ENCODE peak calls at places on chromosomes 2 and 18, in five cellular contexts. T is thoracic aorta; R is CD8-positive, alpha-beta T cell; H is GM12865; V is A549. Z is an unnamed sample.

GRCh38 chr2:14516844-14517243 is 115.7 kb upstream of the LRATD1 start:
- DNase-seq in T (no peak), R (no peak), H (peak), V (no peak), Z (peak)

GRCh38 chr18:25457636-25458035 is 105.7 kb upstream of the ZNF521 start:
- DNase-seq in T (no peak), R (no peak), H (no peak), V (no peak), Z (no peak)

GRCh38 chr18:13500227-13500865 is 226.0 kb downstream of the FAM210A start:
- DNase-seq in T (no peak), R (no peak), H (no peak), V (no peak), Z (peak)

GRCh38 chr2:143241403-143242088 is 112.3 kb downstream of the ARHGAP15 start:
- DNase-seq in T (no peak), R (no peak), H (no peak), V (no peak), Z (no peak)

GRCh38 chr2:18133310-18133709 is 254.8 kb downstream of the KCNS3 start:
- DNase-seq in T (no peak), R (no peak), H (no peak), V (no peak), Z (no peak)

GRCh38 chr2:173667415-173667814 is 297.8 kb downstream of the SP3 start:
- DNase-seq in T (no peak), R (no peak), H (peak), V (no peak), Z (no peak)

GRCh38 chr2:238554468-238555184 is 127.9 kb downstream of the ASB1 start:
- DNase-seq in T (no peak), R (no peak), H (no peak), V (no peak), Z (no peak)

GRCh38 chr2:215032153-215032552 is 106.3 kb downstream of the ABCA12 start:
- DNase-seq in T (no peak), R (no peak), H (no peak), V (no peak), Z (no peak)

GRCh38 chr2:180562378-180562777 is 418.0 kb upstream of the UBE2E3 start:
- DNase-seq in T (no peak), R (no peak), H (no peak), V (no peak), Z (peak)

GRCh38 chr2:37196320-37197195 is at the start of gene CEBPZOS:
- DNase-seq in T (peak), R (peak), H (peak), V (peak), Z (peak)

GRCh38 chr2:55133467-55134315 is 83.4 kb upstream of the RTN4 start:
- DNase-seq in T (peak), R (peak), H (peak), V (no peak), Z (peak)

GRCh38 chr18:45330170-45330594 is 285.1 kb upstream of the SLC14A2 start:
- DNase-seq in T (no peak), R (no peak), H (no peak), V (no peak), Z (peak)

GRCh38 chr2:229342376-229342775 is 71.3 kb upstream of the PID1 start:
- DNase-seq in T (no peak), R (no peak), H (peak), V (peak), Z (peak)

GRCh38 chr2:240141736-240142135 is 1.3 kb upstream of the OTOS start:
- DNase-seq in T (no peak), R (no peak), H (no peak), V (no peak), Z (no peak)

GRCh38 chr2:43000242-43001054 is 208.1 kb upstream of the HAAO start:
- DNase-seq in T (no peak), R (no peak), H (peak), V (no peak), Z (no peak)

GRCh38 chr2:72788756-72789155 is 37.1 kb downstream of the EXOC6B start:
- DNase-seq in T (no peak), R (no peak), H (no peak), V (no peak), Z (peak)

GRCh38 chr2:1804251-1804855 is 60.0 kb upstream of the PXDN start:
- DNase-seq in T (no peak), R (no peak), H (no peak), V (no peak), Z (peak)

GRCh38 chr18:79315589-79315988 is 80.1 kb upstream of the NFATC1 start:
- DNase-seq in T (no peak), R (no peak), H (no peak), V (no peak), Z (no peak)

GRCh38 chr2:237196866-237197618 is 111.4 kb downstream of the COPS8 start:
- DNase-seq in T (no peak), R (no peak), H (no peak), V (peak), Z (peak)

GRCh38 chr2:101113441-101114267 is 37.5 kb downstream of the TBC1D8 start:
- DNase-seq in T (no peak), R (no peak), H (peak), V (peak), Z (peak)

GRCh38 chr2:204353823-204354222 is 191.5 kb upstream of the PARD3B start:
- DNase-seq in T (no peak), R (no peak), H (no peak), V (no peak), Z (peak)

GRCh38 chr2:10327896-10328666 is 25.4 kb downstream of the HPCAL1 start:
- DNase-seq in T (no peak), R (no peak), H (no peak), V (no peak), Z (no peak)

GRCh38 chr2:9710311-9710710 is 79.5 kb upstream of the YWHAQ start:
- DNase-seq in T (no peak), R (no peak), H (no peak), V (no peak), Z (no peak)

GRCh38 chr2:211085056-211085680 is 528.8 kb downstream of the CPS1 start:
- DNase-seq in T (no peak), R (no peak), H (peak), V (peak), Z (peak)

GRCh38 chr2:11234309-11234708 is 79.0 kb downstream of the SLC66A3 start:
- DNase-seq in T (no peak), R (no peak), H (no peak), V (no peak), Z (peak)

GRCh38 chr2:167430447-167430846 is 542.2 kb downstream of the XIRP2 start:
- DNase-seq in T (no peak), R (no peak), H (no peak), V (no peak), Z (no peak)

GRCh38 chr2:227653419-227653818 is 13.2 kb upstream of the SCYGR5 start:
- DNase-seq in T (no peak), R (no peak), H (no peak), V (no peak), Z (peak)

GRCh38 chr2:168753765-168754334 is 48.6 kb upstream of the NOSTRIN start:
- DNase-seq in T (no peak), R (no peak), H (no peak), V (no peak), Z (no peak)

GRCh38 chr2:236180501-236180816 is 12.3 kb upstream of the GBX2 start:
- DNase-seq in T (no peak), R (no peak), H (no peak), V (no peak), Z (no peak)

GRCh38 chr2:217740178-217740577 is 262.6 kb downstream of the TNS1 start:
- DNase-seq in T (no peak), R (no peak), H (no peak), V (no peak), Z (no peak)

GRCh38 chr2:133676392-133677130 is 108.3 kb upstream of the NCKAP5 start:
- DNase-seq in T (no peak), R (no peak), H (no peak), V (no peak), Z (peak)

DNA sequence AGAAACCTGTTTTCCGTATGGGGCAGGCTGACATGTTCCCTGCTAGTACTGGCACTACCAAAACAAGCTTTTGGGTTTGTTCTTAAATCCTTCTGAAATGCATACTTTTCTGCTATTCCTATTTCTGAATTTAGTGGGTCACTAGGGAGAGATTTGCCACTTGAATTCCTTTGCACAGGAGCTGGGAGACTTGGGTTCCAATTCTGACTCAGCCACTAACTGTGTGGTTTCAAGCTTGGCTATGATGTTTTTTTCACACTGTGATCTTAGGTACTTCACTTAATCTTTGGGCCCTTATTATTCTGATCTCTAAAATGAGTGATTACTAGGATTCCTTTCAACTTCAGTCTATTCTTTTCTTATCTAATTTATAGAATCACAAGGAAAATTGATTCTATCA is 105.5 kb downstream of the BCL11A start:
- DNase-seq in T (no peak), R (no peak), H (peak), V (no peak), Z (no peak)
- TF ChIP-seq CTCF in T (no peak), R (no peak), H (no peak), V (no peak), Z (no peak)

DNA sequence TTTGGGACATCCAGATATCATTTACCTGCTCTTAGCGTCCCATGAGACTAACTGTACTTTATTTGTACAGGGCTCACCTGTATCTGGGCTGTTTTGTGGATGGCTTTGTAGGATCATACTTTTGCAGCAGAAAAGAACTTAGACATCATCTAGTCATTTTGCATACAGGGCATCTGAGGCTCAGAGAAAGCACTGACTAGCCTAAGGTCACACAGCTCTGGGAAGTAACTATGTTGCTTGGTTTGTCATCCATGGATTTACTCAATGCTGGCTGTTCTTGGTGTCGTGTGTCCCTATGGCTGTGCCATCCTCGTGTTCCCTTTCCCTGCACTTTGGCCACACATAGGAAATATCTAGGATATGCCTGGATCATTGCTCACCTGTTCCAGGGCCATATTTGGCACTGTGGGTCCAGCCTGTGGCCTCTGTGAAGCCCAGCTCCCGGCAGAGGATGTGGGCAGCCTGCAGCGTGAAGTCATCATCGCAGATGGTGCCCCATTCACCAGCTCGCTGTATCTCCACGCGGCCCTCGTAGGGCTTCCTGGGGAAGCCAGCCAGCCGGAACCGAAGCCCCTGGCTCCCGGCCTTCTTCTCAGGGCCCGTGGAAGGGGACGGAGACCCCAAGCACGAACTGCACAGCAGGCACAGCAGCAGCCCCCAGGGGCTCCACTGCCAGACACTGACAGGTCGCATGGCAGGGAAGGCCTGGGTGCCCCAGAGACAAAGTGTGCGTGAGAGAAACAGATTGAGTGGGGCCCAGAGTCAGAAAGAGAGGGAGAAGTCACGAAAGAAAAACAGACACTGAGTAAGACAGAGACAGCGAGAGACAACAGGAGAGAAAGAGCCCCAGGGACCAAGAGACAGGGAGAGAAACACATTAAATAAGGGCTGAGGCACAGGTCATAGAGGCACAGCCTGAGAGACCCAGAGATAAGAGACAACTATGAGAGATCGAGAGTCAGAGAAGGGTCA is 1.5 kb downstream of the LOXL3 start:
- DNase-seq in T (no peak), R (no peak), H (peak), V (no peak), Z (no peak)
- H3K4me3 ChIP-seq in T (peak), R (no peak), H (peak), V (no peak), Z (peak)

GRCh38 chr18:62324917-62325805 is at the start of gene TNFRSF11A:
- DNase-seq in T (no peak), R (peak), H (peak), V (peak), Z (no peak)
- TF ChIP-seq CTCF in T (no peak), R (peak), H (peak), V (peak), Z (peak)

DNA sequence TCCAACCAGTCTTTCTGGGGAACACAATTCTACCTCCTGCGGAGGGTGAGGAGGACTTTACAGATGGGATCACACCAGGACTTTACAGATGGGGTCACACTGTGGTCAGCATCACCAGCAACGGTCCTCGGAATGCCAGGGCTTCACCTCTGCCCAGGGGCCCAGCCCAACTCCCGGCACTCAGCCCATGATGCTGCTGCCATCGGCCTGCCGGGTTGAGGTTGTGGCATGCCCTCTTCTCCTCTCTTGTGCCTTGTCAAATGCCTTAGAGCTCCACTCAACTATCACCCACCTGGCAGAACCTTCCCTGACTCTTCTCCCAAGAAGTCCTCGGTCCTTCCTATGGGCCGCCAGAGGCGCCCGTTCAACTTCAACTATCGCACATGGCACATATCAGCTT is 166.7 kb downstream of the CTIF start:
- DNase-seq in T (no peak), R (no peak), H (no peak), V (no peak), Z (no peak)
- H3K4me3 ChIP-seq in T (no peak), R (no peak), H (no peak), V (no peak), Z (no peak)

GRCh38 chr18:37270046-37270665 is 295.4 kb downstream of the CELF4 start:
- DNase-seq in T (no peak), R (no peak), H (peak), V (no peak), Z (peak)

GRCh38 chr18:37261988-37262387 is 303.6 kb downstream of the CELF4 start:
- DNase-seq in T (no peak), R (no peak), H (no peak), V (no peak), Z (no peak)

GRCh38 chr18:37265382-37265781 is 300.2 kb downstream of the CELF4 start:
- DNase-seq in T (no peak), R (no peak), H (no peak), V (no peak), Z (no peak)

GRCh38 chr18:37264956-37265355 is 300.6 kb downstream of the CELF4 start:
- DNase-seq in T (no peak), R (no peak), H (no peak), V (no peak), Z (no peak)

DNA sequence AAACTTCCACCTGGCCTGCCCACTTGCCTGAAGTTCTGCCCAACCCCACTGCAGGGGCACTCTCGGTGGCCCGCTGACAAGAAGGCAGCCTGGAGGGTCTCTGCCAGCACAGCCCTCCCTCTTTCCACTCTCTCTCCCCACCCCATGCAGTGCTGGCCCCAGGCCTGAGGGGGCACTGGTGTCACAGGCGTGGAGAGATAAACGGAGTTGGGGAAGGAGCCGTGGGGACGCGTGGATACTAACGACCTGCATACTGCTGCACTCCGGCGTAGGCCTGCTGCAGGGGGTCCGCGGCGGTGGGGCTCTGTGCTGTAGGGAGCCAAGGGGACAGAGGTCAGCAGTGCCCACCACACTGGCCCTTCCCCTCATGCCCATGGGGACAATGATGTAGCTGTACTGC is 299.3 kb downstream of the CELF4 start:
- DNase-seq in T (no peak), R (no peak), H (no peak), V (no peak), Z (no peak)
- TF ChIP-seq CTCF in T (no peak), R (no peak), H (peak), V (peak), Z (no peak)